ENCODE peak calls at places on chromosomes 11 and 22, in ten cellular contexts. One of them, this sample, is unnamed.

GRCh38 chr11:85874265-85874664 is 19.1 kb downstream of the CCDC83 start:
- DNase-seq in GM23338: no peak
- DNase-seq in cardiac fibroblast: no peak
- DNase-seq in fibroblast of lung: no peak
- DNase-seq in GM12864: no peak
- DNase-seq in CD4-positive, alpha-beta T cell: no peak
- DNase-seq in coronary artery: no peak
- DNase-seq in cardiac muscle cell: no peak
- DNase-seq in mesothelial cell of epicardium: no peak
- DNase-seq in type B pancreatic cell: no peak
- DNase-seq in this sample: no peak

GRCh38 chr11:26971961-26972360 is 22.0 kb upstream of the FIBIN start:
- DNase-seq in GM23338: no peak
- DNase-seq in cardiac fibroblast: no peak
- DNase-seq in fibroblast of lung: no peak
- DNase-seq in GM12864: no peak
- DNase-seq in CD4-positive, alpha-beta T cell: no peak
- DNase-seq in coronary artery: no peak
- DNase-seq in cardiac muscle cell: no peak
- DNase-seq in mesothelial cell of epicardium: no peak
- DNase-seq in type B pancreatic cell: no peak
- DNase-seq in this sample: no peak

GRCh38 chr11:105861225-105861624 is 160.8 kb downstream of the MSANTD4 start:
- DNase-seq in GM23338: peak; percentile 47
- DNase-seq in cardiac fibroblast: no peak
- DNase-seq in fibroblast of lung: peak; percentile 27
- DNase-seq in GM12864: no peak
- DNase-seq in CD4-positive, alpha-beta T cell: no peak
- DNase-seq in coronary artery: no peak
- DNase-seq in cardiac muscle cell: peak; percentile 18
- DNase-seq in mesothelial cell of epicardium: no peak
- DNase-seq in type B pancreatic cell: no peak
- DNase-seq in this sample: no peak

GRCh38 chr11:72684236-72684912 is 10.2 kb upstream of the PDE2A start:
- DNase-seq in GM23338: peak; percentile 73
- DNase-seq in cardiac fibroblast: peak; percentile 58
- DNase-seq in fibroblast of lung: peak; percentile 69
- DNase-seq in GM12864: no peak
- DNase-seq in CD4-positive, alpha-beta T cell: peak; percentile 32
- DNase-seq in coronary artery: peak; percentile 83
- DNase-seq in cardiac muscle cell: peak; percentile 76
- DNase-seq in mesothelial cell of epicardium: no peak
- DNase-seq in type B pancreatic cell: no peak
- DNase-seq in this sample: peak; percentile 43

GRCh38 chr11:8870461-8871282 is 40.3 kb upstream of the AKIP1 start:
- DNase-seq in GM23338: peak; percentile 75
- DNase-seq in cardiac fibroblast: peak; percentile 80
- DNase-seq in fibroblast of lung: peak; percentile 75
- DNase-seq in GM12864: no peak
- DNase-seq in CD4-positive, alpha-beta T cell: no peak
- DNase-seq in coronary artery: peak; percentile 75
- DNase-seq in cardiac muscle cell: peak; percentile 81
- DNase-seq in mesothelial cell of epicardium: peak; percentile 59
- DNase-seq in type B pancreatic cell: peak; percentile 83
- DNase-seq in this sample: peak; percentile 38

GRCh38 chr11:109733245-109733644 is 311.3 kb downstream of the C11orf87 start:
- DNase-seq in GM23338: no peak
- DNase-seq in cardiac fibroblast: no peak
- DNase-seq in fibroblast of lung: peak; percentile 2
- DNase-seq in GM12864: no peak
- DNase-seq in CD4-positive, alpha-beta T cell: no peak
- DNase-seq in coronary artery: no peak
- DNase-seq in cardiac muscle cell: no peak
- DNase-seq in mesothelial cell of epicardium: no peak
- DNase-seq in type B pancreatic cell: no peak
- DNase-seq in this sample: no peak

GRCh38 chr22:30195245-30196140 is 51.1 kb downstream of the LIF start:
- DNase-seq in GM23338: no peak
- DNase-seq in cardiac fibroblast: no peak
- DNase-seq in fibroblast of lung: peak; percentile 25
- DNase-seq in GM12864: no peak
- DNase-seq in CD4-positive, alpha-beta T cell: no peak
- DNase-seq in coronary artery: no peak
- DNase-seq in cardiac muscle cell: no peak
- DNase-seq in mesothelial cell of epicardium: no peak
- DNase-seq in type B pancreatic cell: no peak
- DNase-seq in this sample: no peak

GRCh38 chr22:27113211-27114030 is 456.0 kb downstream of the MIAT start:
- DNase-seq in GM23338: no peak
- DNase-seq in cardiac fibroblast: peak; percentile 93
- DNase-seq in fibroblast of lung: peak; percentile 82
- DNase-seq in GM12864: no peak
- DNase-seq in CD4-positive, alpha-beta T cell: no peak
- DNase-seq in coronary artery: peak; percentile 89
- DNase-seq in cardiac muscle cell: no peak
- DNase-seq in mesothelial cell of epicardium: no peak
- DNase-seq in type B pancreatic cell: no peak
- DNase-seq in this sample: no peak

GRCh38 chr22:19801340-19802000 is 40.9 kb downstream of the TBX1 start:
- DNase-seq in GM23338: no peak
- DNase-seq in cardiac fibroblast: no peak
- DNase-seq in fibroblast of lung: no peak
- DNase-seq in GM12864: no peak
- DNase-seq in CD4-positive, alpha-beta T cell: no peak
- DNase-seq in coronary artery: no peak
- DNase-seq in cardiac muscle cell: no peak
- DNase-seq in mesothelial cell of epicardium: no peak
- DNase-seq in type B pancreatic cell: no peak
- DNase-seq in this sample: no peak

GRCh38 chr22:48979482-48979881 is 848.2 kb downstream of the BRD1 start:
- DNase-seq in GM23338: no peak
- DNase-seq in cardiac fibroblast: no peak
- DNase-seq in fibroblast of lung: no peak
- DNase-seq in GM12864: no peak
- DNase-seq in CD4-positive, alpha-beta T cell: no peak
- DNase-seq in coronary artery: no peak
- DNase-seq in cardiac muscle cell: no peak
- DNase-seq in mesothelial cell of epicardium: no peak
- DNase-seq in type B pancreatic cell: no peak
- DNase-seq in this sample: no peak

GRCh38 chr22:31906086-31906485 is 38.2 kb upstream of the YWHAH start:
- DNase-seq in GM23338: no peak
- DNase-seq in cardiac fibroblast: no peak
- DNase-seq in fibroblast of lung: no peak
- DNase-seq in GM12864: no peak
- DNase-seq in CD4-positive, alpha-beta T cell: no peak
- DNase-seq in coronary artery: no peak
- DNase-seq in cardiac muscle cell: no peak
- DNase-seq in mesothelial cell of epicardium: no peak
- DNase-seq in type B pancreatic cell: no peak
- DNase-seq in this sample: no peak
- TF ChIP-seq CTCF in GM23338: no peak
- TF ChIP-seq CTCF in cardiac fibroblast: no peak
- TF ChIP-seq CTCF in fibroblast of lung: no peak
- TF ChIP-seq CTCF in GM12864: no peak
- TF ChIP-seq CTCF in CD4-positive, alpha-beta T cell: no peak
- TF ChIP-seq CTCF in coronary artery: no peak
- TF ChIP-seq CTCF in cardiac muscle cell: no peak
- TF ChIP-seq CTCF in mesothelial cell of epicardium: no peak
- TF ChIP-seq CTCF in type B pancreatic cell: no peak
- TF ChIP-seq CTCF in this sample: no peak

GRCh38 chr11:67057410-67057757 is 737 bp downstream of the RHOD start:
- DNase-seq in GM23338: no peak
- DNase-seq in cardiac fibroblast: no peak
- DNase-seq in fibroblast of lung: no peak
- DNase-seq in GM12864: no peak
- DNase-seq in CD4-positive, alpha-beta T cell: no peak
- DNase-seq in coronary artery: no peak
- DNase-seq in cardiac muscle cell: no peak
- DNase-seq in mesothelial cell of epicardium: no peak
- DNase-seq in type B pancreatic cell: no peak
- DNase-seq in this sample: no peak

GRCh38 chr11:67055812-67056211 is 835 bp upstream of the RHOD start:
- DNase-seq in GM23338: no peak
- DNase-seq in cardiac fibroblast: peak; percentile 37
- DNase-seq in fibroblast of lung: no peak
- DNase-seq in GM12864: no peak
- DNase-seq in CD4-positive, alpha-beta T cell: no peak
- DNase-seq in coronary artery: no peak
- DNase-seq in cardiac muscle cell: no peak
- DNase-seq in mesothelial cell of epicardium: no peak
- DNase-seq in type B pancreatic cell: no peak
- DNase-seq in this sample: no peak

GRCh38 chr11:67056267-67056639 is 394 bp upstream of the RHOD start:
- DNase-seq in GM23338: no peak
- DNase-seq in cardiac fibroblast: no peak
- DNase-seq in fibroblast of lung: no peak
- DNase-seq in GM12864: no peak
- DNase-seq in CD4-positive, alpha-beta T cell: no peak
- DNase-seq in coronary artery: no peak
- DNase-seq in cardiac muscle cell: no peak
- DNase-seq in mesothelial cell of epicardium: no peak
- DNase-seq in type B pancreatic cell: no peak
- DNase-seq in this sample: no peak

GRCh38 chr11:67058506-67058905 is 1.9 kb downstream of the RHOD start:
- DNase-seq in GM23338: no peak
- DNase-seq in cardiac fibroblast: no peak
- DNase-seq in fibroblast of lung: no peak
- DNase-seq in GM12864: no peak
- DNase-seq in CD4-positive, alpha-beta T cell: no peak
- DNase-seq in coronary artery: no peak
- DNase-seq in cardiac muscle cell: no peak
- DNase-seq in mesothelial cell of epicardium: no peak
- DNase-seq in type B pancreatic cell: no peak
- DNase-seq in this sample: no peak

GRCh38 chr11:67056640-67057409 is at the start of gene RHOD:
- DNase-seq in GM23338: peak; percentile 90
- DNase-seq in cardiac fibroblast: peak; percentile 41
- DNase-seq in fibroblast of lung: no peak
- DNase-seq in GM12864: no peak
- DNase-seq in CD4-positive, alpha-beta T cell: peak; percentile 41
- DNase-seq in coronary artery: no peak
- DNase-seq in cardiac muscle cell: peak; percentile 81
- DNase-seq in mesothelial cell of epicardium: peak; percentile 49
- DNase-seq in type B pancreatic cell: no peak
- DNase-seq in this sample: peak; percentile 60
- TF ChIP-seq CTCF in GM23338: no peak
- TF ChIP-seq CTCF in cardiac fibroblast: no peak
- TF ChIP-seq CTCF in fibroblast of lung: no peak
- TF ChIP-seq CTCF in GM12864: no peak
- TF ChIP-seq CTCF in CD4-positive, alpha-beta T cell: no peak
- TF ChIP-seq CTCF in coronary artery: no peak
- TF ChIP-seq CTCF in cardiac muscle cell: no peak
- TF ChIP-seq CTCF in mesothelial cell of epicardium: no peak
- TF ChIP-seq CTCF in type B pancreatic cell: no peak
- TF ChIP-seq CTCF in this sample: no peak

GRCh38 chr11:131408011-131408640 is 37.7 kb downstream of the NTM start:
- DNase-seq in GM23338: peak; percentile 71
- DNase-seq in cardiac fibroblast: peak; percentile 49
- DNase-seq in fibroblast of lung: peak; percentile 18
- DNase-seq in GM12864: peak; percentile 8
- DNase-seq in CD4-positive, alpha-beta T cell: no peak
- DNase-seq in coronary artery: no peak
- DNase-seq in cardiac muscle cell: peak; percentile 27
- DNase-seq in mesothelial cell of epicardium: no peak
- DNase-seq in type B pancreatic cell: no peak
- DNase-seq in this sample: no peak
- TF ChIP-seq CTCF in GM23338: peak; percentile 87
- TF ChIP-seq CTCF in cardiac fibroblast: no peak
- TF ChIP-seq CTCF in fibroblast of lung: peak; percentile 45
- TF ChIP-seq CTCF in GM12864: peak; percentile 67
- TF ChIP-seq CTCF in CD4-positive, alpha-beta T cell: no peak
- TF ChIP-seq CTCF in coronary artery: no peak
- TF ChIP-seq CTCF in cardiac muscle cell: peak; percentile 57
- TF ChIP-seq CTCF in mesothelial cell of epicardium: no peak
- TF ChIP-seq CTCF in type B pancreatic cell: peak; percentile 75
- TF ChIP-seq CTCF in this sample: peak; percentile 59

GRCh38 chr11:116353517-116353916 is 419.3 kb downstream of the BUD13 start:
- DNase-seq in GM23338: no peak
- DNase-seq in cardiac fibroblast: no peak
- DNase-seq in fibroblast of lung: no peak
- DNase-seq in GM12864: no peak
- DNase-seq in CD4-positive, alpha-beta T cell: no peak
- DNase-seq in coronary artery: no peak
- DNase-seq in cardiac muscle cell: no peak
- DNase-seq in mesothelial cell of epicardium: no peak
- DNase-seq in type B pancreatic cell: no peak
- DNase-seq in this sample: no peak

GRCh38 chr11:116355104-116355503 is 417.7 kb downstream of the BUD13 start:
- DNase-seq in GM23338: no peak
- DNase-seq in cardiac fibroblast: no peak
- DNase-seq in fibroblast of lung: no peak
- DNase-seq in GM12864: no peak
- DNase-seq in CD4-positive, alpha-beta T cell: no peak
- DNase-seq in coronary artery: no peak
- DNase-seq in cardiac muscle cell: no peak
- DNase-seq in mesothelial cell of epicardium: no peak
- DNase-seq in type B pancreatic cell: no peak
- DNase-seq in this sample: no peak

GRCh38 chr11:116352881-116353280 is 419.9 kb downstream of the BUD13 start:
- DNase-seq in GM23338: no peak
- DNase-seq in cardiac fibroblast: no peak
- DNase-seq in fibroblast of lung: no peak
- DNase-seq in GM12864: no peak
- DNase-seq in CD4-positive, alpha-beta T cell: no peak
- DNase-seq in coronary artery: no peak
- DNase-seq in cardiac muscle cell: no peak
- DNase-seq in mesothelial cell of epicardium: no peak
- DNase-seq in type B pancreatic cell: no peak
- DNase-seq in this sample: no peak

GRCh38 chr11:116360542-116360941 is 412.2 kb downstream of the BUD13 start:
- DNase-seq in GM23338: no peak
- DNase-seq in cardiac fibroblast: no peak
- DNase-seq in fibroblast of lung: no peak
- DNase-seq in GM12864: no peak
- DNase-seq in CD4-positive, alpha-beta T cell: no peak
- DNase-seq in coronary artery: no peak
- DNase-seq in cardiac muscle cell: no peak
- DNase-seq in mesothelial cell of epicardium: no peak
- DNase-seq in type B pancreatic cell: no peak
- DNase-seq in this sample: no peak

DNA sequence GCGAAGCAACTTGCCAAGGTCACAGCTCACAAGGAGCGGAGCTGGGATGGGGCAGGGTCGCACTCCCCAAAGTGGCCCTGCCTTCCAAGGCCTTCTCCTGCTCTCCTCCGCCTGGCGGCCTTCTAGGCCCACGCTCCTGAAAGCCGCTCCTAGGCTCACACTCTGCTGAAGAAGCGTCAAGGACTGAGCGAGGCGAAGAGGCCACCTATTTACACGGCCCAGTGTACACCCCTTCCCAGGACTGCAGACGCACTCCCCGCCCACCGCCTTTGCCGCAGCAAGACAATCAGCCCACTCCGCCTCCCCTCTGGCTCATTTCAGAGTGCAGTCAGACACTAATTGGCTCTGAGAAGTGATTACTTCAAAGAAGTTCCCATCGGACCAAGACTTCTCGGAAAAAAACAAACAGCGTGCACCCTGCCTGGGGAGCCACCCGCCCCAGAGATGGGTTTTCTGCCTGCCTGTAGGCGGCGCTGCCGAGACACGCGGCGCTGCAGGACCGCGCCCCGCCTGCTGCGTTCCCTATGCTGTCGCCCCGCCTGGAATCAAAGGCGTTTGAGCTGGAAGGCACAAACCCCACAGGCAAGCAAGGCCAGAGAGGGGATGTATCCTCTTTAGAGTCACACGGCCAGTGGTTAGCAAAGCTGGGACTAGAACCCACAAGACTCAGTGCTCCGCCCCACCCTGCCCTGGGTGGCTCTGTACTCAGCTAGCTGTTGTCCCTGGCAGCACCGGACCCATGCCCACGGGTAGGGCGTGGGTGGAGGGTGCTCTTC is 414.8 kb downstream of the BUD13 start:
- DNase-seq in GM23338: peak; percentile 93
- DNase-seq in cardiac fibroblast: peak; percentile 1
- DNase-seq in fibroblast of lung: no peak
- DNase-seq in GM12864: no peak
- DNase-seq in CD4-positive, alpha-beta T cell: no peak
- DNase-seq in coronary artery: no peak
- DNase-seq in cardiac muscle cell: peak; percentile 80
- DNase-seq in mesothelial cell of epicardium: peak; percentile 32
- DNase-seq in type B pancreatic cell: no peak
- DNase-seq in this sample: peak; percentile 24
- TF ChIP-seq CTCF in GM23338: peak; percentile 91
- TF ChIP-seq CTCF in cardiac fibroblast: no peak
- TF ChIP-seq CTCF in fibroblast of lung: no peak
- TF ChIP-seq CTCF in GM12864: peak; percentile 57
- TF ChIP-seq CTCF in CD4-positive, alpha-beta T cell: no peak
- TF ChIP-seq CTCF in coronary artery: no peak
- TF ChIP-seq CTCF in cardiac muscle cell: peak; percentile 49
- TF ChIP-seq CTCF in mesothelial cell of epicardium: peak; percentile 62
- TF ChIP-seq CTCF in type B pancreatic cell: peak; percentile 84
- TF ChIP-seq CTCF in this sample: peak; percentile 70

This sample was measured in progenitor cell of endocrine pancreas.